ENCODE peak calls at places on chromosomes 6 and 20, in seven cellular contexts. X is GM23338, P is PC-3, E is HCT116, V is hepatocyte, M is MM.1S, D is PC-9. Z is an unnamed sample. For H3K9me2 and H3K79me2, the result is how much of the 10 kb centered on the place peaks cover.

GRCh38 chr6:3450888-3451287 is 6.0 kb downstream of the SLC22A23 start:
- DNase-seq in X (no peak), E (no peak), M (no peak), P (no peak), V (no peak), D (no peak), Z (no peak)

GRCh38 chr20:17936306-17936790 is 32.2 kb downstream of the SNX5 start:
- DNase-seq in D (no peak), P (no peak), E (no peak), M (no peak), X (no peak), V (no peak), Z (no peak)

GRCh38 chr6:108118791-108119211 is 44.3 kb upstream of the OSTM1 start:
- DNase-seq in X (no peak), P (no peak), V (no peak), E (no peak), D (no peak), M (no peak), Z (no peak)

GRCh38 chr6:108027594-108027993 is 46.9 kb downstream of the OSTM1 start:
- DNase-seq in D (peak), P (peak), X (peak), E (peak), V (no peak), M (no peak), Z (no peak)

GRCh38 chr6:2448826-2449571 is 203.6 kb upstream of the GMDS start:
- DNase-seq in M (peak), D (peak), X (peak), V (peak), P (peak), E (peak), Z (peak)

GRCh38 chr6:129709451-129709908 is 497 bp downstream of the ARHGAP18 start:
- DNase-seq in P (peak), M (no peak), X (no peak), E (no peak), D (no peak), V (peak), Z (no peak)

GRCh38 chr6:108711831-108712230 is 136.4 kb upstream of the ARMC2 start:
- DNase-seq in E (no peak), P (no peak), M (no peak), V (no peak), X (no peak), D (no peak), Z (no peak)

GRCh38 chr6:125597411-125598253 is 151.8 kb upstream of the HEY2 start:
- DNase-seq in P (no peak), V (no peak), X (no peak), M (peak), D (no peak), E (no peak), Z (peak)

GRCh38 chr20:62755817-62756724 is 40.2 kb upstream of the MRGBP start:
- DNase-seq in V (no peak), D (no peak), X (no peak), M (no peak), E (no peak), P (no peak), Z (peak)

GRCh38 chr6:30556714-30556963 is 350 bp upstream of the GNL1 start:
- DNase-seq in V (peak), X (peak), E (peak), D (peak), M (peak), P (no peak), Z (peak)

GRCh38 chr20:53598140-53599038 is 4.8 kb upstream of the ZNF217 start:
- DNase-seq in X (no peak), P (no peak), V (no peak), M (peak), D (no peak), E (no peak), Z (no peak)

GRCh38 chr6:2795162-2795561 is 30.0 kb downstream of the WRNIP1 start:
- DNase-seq in X (no peak), E (no peak), V (no peak), D (no peak), M (no peak), P (no peak), Z (no peak)

GRCh38 chr20:57464642-57465211 is 60.2 kb downstream of the CTCFL start:
- DNase-seq in E (peak), P (peak), X (peak), V (peak), M (no peak), D (no peak), Z (peak)

GRCh38 chr6:43246301-43247114 is 3.2 kb downstream of the TTBK1 start:
- DNase-seq in M (peak), E (peak), D (peak), V (peak), X (peak), P (no peak), Z (peak)

GRCh38 chr20:23003077-23003476 is 32.0 kb upstream of the SSTR4 start:
- DNase-seq in E (no peak), D (no peak), P (no peak), V (no peak), X (no peak), M (no peak), Z (no peak)

GRCh38 chr6:105442369-105442768 is 39.5 kb upstream of the PREP start:
- DNase-seq in V (no peak), M (no peak), P (no peak), X (no peak), E (no peak), D (no peak), Z (no peak)

GRCh38 chr6:68777956-68778355 is 142.9 kb downstream of the ADGRB3 start:
- DNase-seq in M (no peak), X (no peak), P (peak), E (no peak), D (no peak), V (no peak), Z (no peak)

GRCh38 chr6:164379786-164380185 is 929.6 kb downstream of the C6orf118 start:
- DNase-seq in X (no peak), E (no peak), D (no peak), M (no peak), P (peak), V (no peak), Z (no peak)

GRCh38 chr6:31308050-31308844 is 36.4 kb upstream of the HLA-C start:
- DNase-seq in D (peak), P (no peak), V (peak), M (peak), E (no peak), X (peak), Z (peak)

GRCh38 chr6:43871284-43871683 is 101.3 kb downstream of the VEGFA start:
- DNase-seq in M (no peak), P (no peak), E (no peak), X (no peak), D (no peak), V (no peak), Z (no peak)

GRCh38 chr6:33588894-33589293 is 8.8 kb upstream of the BAK1 start:
- DNase-seq in V (no peak), D (no peak), M (no peak), P (no peak), X (no peak), E (no peak), Z (no peak)
- H3K27ac ChIP-seq in V (peak), D (no peak), M (no peak), P (no peak), X (no peak), E (peak), Z (no peak)

DNA sequence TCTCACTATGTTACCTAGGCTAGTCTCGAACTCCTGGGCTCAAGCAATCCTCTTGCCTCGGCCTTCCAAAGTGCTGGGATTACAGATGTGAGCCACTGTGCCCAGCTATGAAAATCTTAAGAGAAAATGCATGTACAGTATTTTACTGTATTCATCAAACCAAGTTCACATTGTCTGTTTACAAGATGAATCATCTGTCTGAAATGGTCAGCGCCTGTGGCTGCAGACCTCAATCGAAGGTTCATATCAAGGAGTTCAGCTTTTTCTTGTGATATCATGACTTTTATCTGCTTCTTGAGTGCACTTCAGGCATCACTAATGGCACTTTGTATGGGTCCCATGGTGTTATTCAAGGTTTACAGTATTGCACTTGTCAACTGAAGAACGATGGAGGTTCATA is 155.1 kb downstream of the SLC16A10 start:
- DNase-seq in D (peak), E (no peak), M (no peak), V (no peak), P (peak), X (no peak), Z (no peak)
- H3K9me2 ChIP-seq in D (under half), E (under half), M (under half), V (under half), P (under half), X (under half), Z (under half)

GRCh38 chr6:35371494-35372262 is 29.3 kb downstream of the PPARD start:
- DNase-seq in V (no peak), D (no peak), P (no peak), E (no peak), M (no peak), X (no peak), Z (peak)
- H3K79me2 ChIP-seq in V (under half), D (under half), P (half or more), E (half or more), M (under half), X (under half), Z (under half)

GRCh38 chr6:39250507-39250906 is 21.2 kb upstream of the KCNK5 start:
- DNase-seq in X (no peak), M (no peak), E (no peak), P (no peak), D (no peak), V (no peak), Z (no peak)

GRCh38 chr6:39251406-39251805 is 22.1 kb upstream of the KCNK5 start:
- DNase-seq in E (no peak), D (no peak), M (no peak), P (peak), V (peak), X (no peak), Z (no peak)

GRCh38 chr6:39243809-39244208 is 14.5 kb upstream of the KCNK5 start:
- DNase-seq in M (no peak), X (peak), D (no peak), V (no peak), E (no peak), P (no peak), Z (no peak)

GRCh38 chr6:39247667-39248194 is 18.5 kb upstream of the KCNK5 start:
- DNase-seq in X (no peak), M (peak), E (no peak), P (no peak), D (no peak), V (no peak), Z (no peak)
- H3K27ac ChIP-seq in X (no peak), M (no peak), E (no peak), P (no peak), D (no peak), V (no peak), Z (no peak)

GRCh38 chr20:59242714-59243626 is 57.4 kb upstream of the EDN3 start:
- DNase-seq in P (peak), X (no peak), E (no peak), V (no peak), M (no peak), D (no peak), Z (no peak)
- H3K9me2 ChIP-seq in P (under half), X (under half), E (under half), V (under half), M (under half), D (under half), Z (under half)

GRCh38 chr6:117494694-117495318 is 12.3 kb downstream of the DCBLD1 start:
- DNase-seq in E (no peak), V (no peak), X (no peak), M (no peak), P (no peak), D (no peak), Z (no peak)
- H3K79me2 ChIP-seq in E (half or more), V (half or more), X (under half), M (half or more), P (half or more), D (under half), Z (under half)

DNA sequence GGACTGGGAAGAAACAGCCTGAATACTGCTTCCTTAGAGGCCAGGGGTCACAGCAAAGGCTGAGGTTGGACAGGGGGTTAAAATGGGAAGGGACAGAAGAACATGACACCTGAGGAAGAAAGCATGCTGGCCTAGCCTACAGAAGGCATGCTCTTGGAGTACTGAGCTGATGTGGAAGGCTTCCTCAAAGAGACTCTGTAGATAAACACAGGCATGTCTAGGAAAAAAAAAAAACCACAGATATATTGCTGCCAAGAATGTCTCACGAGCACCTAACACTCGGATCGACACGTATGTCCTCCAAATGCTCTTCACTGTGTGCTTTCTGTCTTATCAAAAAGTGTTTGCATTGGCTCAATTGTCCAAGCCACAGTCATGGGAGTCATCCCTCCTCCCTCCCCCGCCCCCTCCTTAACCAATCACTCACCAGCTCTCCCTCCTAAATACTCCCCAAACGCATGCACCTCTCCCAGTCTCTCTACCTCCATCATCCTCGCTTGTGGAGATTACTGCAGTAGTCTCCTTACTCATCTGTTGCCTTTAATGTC is 101.1 kb upstream of the LRFN2 start:
- DNase-seq in P (no peak), D (no peak), X (no peak), V (no peak), E (no peak), M (no peak), Z (no peak)
- H3K27ac ChIP-seq in P (no peak), D (no peak), X (no peak), V (no peak), E (no peak), M (no peak), Z (no peak)

DNA sequence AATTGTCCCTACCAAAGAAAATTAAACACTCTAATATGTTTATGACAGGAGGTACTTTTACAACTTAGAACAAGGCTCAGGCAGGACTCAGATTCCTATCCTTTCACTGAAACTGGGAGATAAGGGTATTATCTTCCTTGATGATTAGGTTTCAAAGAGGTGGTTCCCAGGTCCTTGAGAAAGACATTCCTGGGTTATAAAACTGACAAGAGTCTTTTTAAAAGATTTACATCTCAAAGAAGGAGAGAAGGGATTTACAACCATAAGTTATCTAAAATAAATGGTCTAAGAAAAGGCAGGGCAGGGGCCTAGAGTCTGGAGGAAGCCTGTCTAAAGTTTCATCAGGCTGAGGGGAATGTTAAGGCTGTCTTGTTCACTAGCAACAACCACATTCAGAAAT is 1492.5 kb downstream of the HACE1 start:
- DNase-seq in V (peak), E (no peak), P (no peak), X (peak), M (no peak), D (no peak), Z (peak)
- H3K9me2 ChIP-seq in V (under half), E (under half), P (under half), X (under half), M (under half), D (under half), Z (under half)

GRCh38 chr6:157853902-157854481 is 30.9 kb downstream of the SNX9 start:
- DNase-seq in D (no peak), X (no peak), V (no peak), P (no peak), M (no peak), E (no peak), Z (no peak)
- H3K79me2 ChIP-seq in D (half or more), X (half or more), V (half or more), P (half or more), M (under half), E (half or more), Z (under half)

GRCh38 chr6:4791174-4791573 is 15.0 kb downstream of the CDYL start:
- DNase-seq in M (no peak), P (no peak), E (no peak), D (no peak), X (no peak), V (no peak), Z (no peak)
- H3K27ac ChIP-seq in M (no peak), P (no peak), E (no peak), D (no peak), X (no peak), V (no peak), Z (no peak)

Z was measured in Karpas-422.